ENCODE peak calls at places on chromosomes 16 and 17, in eight cellular contexts. A is upper lobe of right lung, D is progenitor cell of endocrine pancreas, U is BJ, L is psoas muscle, E is left lung, G is WTC11, O is PC-9. B is an unnamed sample.

GRCh38 chr16:74825941-74826340 is 51.3 kb upstream of the FA2H start:
- DNase-seq in O (no peak), D (no peak), U (no peak), G (no peak), A (no peak), E (no peak), L (no peak), B (no peak)

GRCh38 chr16:3637371-3637923 is 17.0 kb upstream of the DNASE1 start:
- DNase-seq in O (no peak), U (no peak), A (no peak), G (no peak), E (no peak), L (no peak), D (no peak), B (no peak)

GRCh38 chr17:36610472-36610871 is 9.1 kb downstream of the MRM1 start:
- DNase-seq in U (no peak), G (no peak), L (no peak), A (no peak), O (no peak), E (no peak), D (no peak), B (no peak)

GRCh38 chr16:82395212-82395611 is 225.2 kb upstream of the MPHOSPH6 start:
- DNase-seq in L (no peak), E (no peak), G (no peak), O (no peak), U (no peak), D (no peak), A (no peak), B (no peak)

GRCh38 chr16:88905563-88905962 is 39.1 kb upstream of the PABPN1L start:
- DNase-seq in G (peak; percentile 73), U (no peak), L (no peak), D (no peak), O (no peak), A (no peak), E (no peak), B (no peak)

GRCh38 chr17:19647697-19648474 is 665 bp upstream of the ALDH3A2 start:
- DNase-seq in O (peak; percentile 66), E (peak; percentile 78), U (no peak), L (peak; percentile 77), A (peak; percentile 86), G (peak; percentile 56), D (peak; percentile 20), B (peak; percentile 33)

GRCh38 chr16:50502616-50503000 is 45.6 kb upstream of the NKD1 start:
- DNase-seq in U (no peak), G (no peak), O (no peak), L (no peak), A (no peak), D (no peak), E (no peak), B (no peak)

GRCh38 chr16:79595261-79595660 is 5.3 kb downstream of the MAF start:
- DNase-seq in L (no peak), D (no peak), G (no peak), O (no peak), E (no peak), A (no peak), U (no peak), B (no peak)

GRCh38 chr16:21523411-21524067 is 75.8 kb upstream of the METTL9 start:
- DNase-seq in D (no peak), L (no peak), E (peak; percentile 31), G (no peak), O (peak; percentile 32), A (no peak), U (no peak), B (no peak)

GRCh38 chr17:8914554-8914953 is 47.1 kb upstream of the PIK3R6 start:
- DNase-seq in G (no peak), L (no peak), U (no peak), E (no peak), D (no peak), O (no peak), A (no peak), B (no peak)

GRCh38 chr16:73337371-73337770 is 289.4 kb upstream of the ZFHX3 start:
- DNase-seq in A (no peak), O (no peak), D (no peak), L (no peak), U (no peak), G (no peak), E (no peak), B (no peak)

GRCh38 chr17:27276653-27277156 is 17.2 kb upstream of the WSB1 start:
- DNase-seq in A (no peak), O (no peak), U (no peak), G (peak; percentile 79), D (no peak), L (no peak), E (no peak), B (no peak)

GRCh38 chr16:52548261-52549010 is 1.5 kb upstream of the TOX3 start:
- DNase-seq in A (no peak), L (no peak), D (no peak), G (peak; percentile 24), E (no peak), U (no peak), O (no peak), B (no peak)

GRCh38 chr17:82332669-82333278 is 792 bp downstream of the SECTM1 start:
- DNase-seq in A (peak; percentile 77), U (no peak), D (no peak), O (peak; percentile 44), G (no peak), E (peak; percentile 83), L (peak; percentile 49), B (peak; percentile 57)

GRCh38 chr17:29870836-29871430 is 59.1 kb downstream of the SSH2 start:
- DNase-seq in O (no peak), E (no peak), L (no peak), G (no peak), D (no peak), U (peak; percentile 14), A (no peak), B (no peak)

GRCh38 chr17:29866746-29867404 is 63.2 kb downstream of the SSH2 start:
- DNase-seq in A (no peak), E (no peak), O (no peak), G (no peak), D (no peak), U (no peak), L (no peak), B (no peak)

GRCh38 chr17:29862951-29863350 is 67.1 kb downstream of the SSH2 start:
- DNase-seq in E (no peak), A (no peak), O (no peak), G (no peak), U (no peak), L (no peak), D (no peak), B (no peak)

GRCh38 chr17:29862127-29862526 is 67.9 kb downstream of the SSH2 start:
- DNase-seq in A (no peak), E (no peak), D (no peak), O (no peak), G (no peak), U (no peak), L (no peak), B (no peak)

GRCh38 chr17:29867643-29868181 is 62.3 kb downstream of the SSH2 start:
- DNase-seq in L (no peak), O (no peak), U (no peak), D (no peak), E (no peak), G (no peak), A (no peak), B (no peak)
- TF ChIP-seq CTCF in L (peak; percentile 18), O (peak; percentile 46), U (peak; percentile 23), D (no peak), E (no peak), G (no peak), A (peak; percentile 21), B (no peak)

GRCh38 chr17:44218344-44219125 is 940 bp downstream of the UBTF start:
- DNase-seq in G (peak; percentile 72), E (peak; percentile 92), U (no peak), L (peak; percentile 90), O (peak; percentile 74), A (peak; percentile 95), D (peak; percentile 56), B (peak; percentile 96)

GRCh38 chr17:44217738-44218343 is 1.6 kb downstream of the UBTF start:
- DNase-seq in U (no peak), E (no peak), L (peak; percentile 40), G (no peak), D (no peak), A (no peak), O (no peak), B (no peak)

GRCh38 chr17:44219636-44220210 is at the start of gene UBTF:
- DNase-seq in E (peak; percentile 70), O (no peak), L (peak; percentile 71), G (peak; percentile 72), D (peak; percentile 65), U (no peak), A (peak; percentile 87), B (peak; percentile 83)

GRCh38 chr17:44220211-44221071 is 966 bp upstream of the UBTF start:
- DNase-seq in D (peak; percentile 39), U (no peak), L (peak; percentile 58), E (peak; percentile 53), O (no peak), A (peak; percentile 84), G (peak; percentile 52), B (peak; percentile 67)

DNA sequence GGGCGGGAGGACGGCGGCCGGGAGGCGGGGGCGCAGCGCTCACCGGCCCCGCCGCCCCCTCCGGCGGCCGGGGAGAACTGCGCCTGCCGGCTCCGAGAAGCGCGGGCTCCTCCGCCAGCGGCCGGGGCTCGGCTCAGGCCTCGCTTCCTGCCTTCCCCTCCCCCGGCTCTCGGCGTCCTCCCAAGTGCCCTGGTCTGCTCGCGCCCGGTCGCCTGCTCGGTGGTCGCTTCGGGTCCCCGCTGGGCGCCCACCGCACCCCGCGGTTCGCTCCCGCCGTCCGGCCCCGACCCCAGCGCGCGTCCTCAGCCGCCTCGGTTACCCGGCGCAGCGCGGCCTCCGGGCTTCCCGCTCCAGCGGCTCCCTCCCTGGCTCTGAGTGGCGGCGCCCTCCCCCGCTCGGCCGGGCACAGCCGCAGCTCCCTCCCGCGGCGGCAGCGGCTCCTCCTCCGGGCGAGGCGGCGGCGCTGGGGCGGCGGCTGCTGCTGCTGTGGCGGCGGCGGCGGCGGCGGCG is 294 bp downstream of the UBTF start:
- DNase-seq in L (peak; percentile 80), U (no peak), E (peak; percentile 66), G (peak; percentile 63), A (peak; percentile 88), O (no peak), D (peak; percentile 62), B (peak; percentile 90)
- TF ChIP-seq CTCF in L (peak; percentile 62), U (peak; percentile 17), E (no peak), G (peak; percentile 33), A (peak; percentile 44), O (no peak), D (peak; percentile 55), B (peak; percentile 77)

DNA sequence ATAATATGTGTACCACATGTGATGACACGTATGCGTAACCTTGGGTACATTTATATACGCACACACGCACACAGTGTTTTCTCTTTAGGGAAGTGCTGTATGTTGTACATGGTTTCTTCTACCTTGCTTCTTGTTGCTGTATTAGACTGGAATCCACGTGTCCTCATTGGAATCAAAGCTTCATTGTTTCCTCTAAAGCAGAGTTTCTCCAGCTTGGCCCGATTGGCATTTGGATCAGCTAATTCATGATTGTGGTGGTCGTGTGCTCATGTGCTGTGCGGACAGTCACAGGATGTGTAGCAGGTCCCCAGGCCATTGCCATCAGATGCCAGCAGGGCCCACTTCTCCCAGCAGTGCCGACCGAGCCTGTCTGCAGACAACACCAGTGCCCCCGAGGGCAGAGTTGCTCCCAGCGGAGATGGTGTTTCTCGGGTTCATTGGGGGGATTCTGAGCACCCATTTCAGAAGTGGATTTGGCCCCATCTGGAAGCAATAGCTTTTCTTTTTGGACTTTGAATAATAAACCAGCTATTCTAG is 148.4 kb downstream of the RPTOR start:
- DNase-seq in E (no peak), U (no peak), A (no peak), O (no peak), L (no peak), G (no peak), D (no peak), B (no peak)
- TF ChIP-seq CTCF in E (no peak), U (no peak), A (no peak), O (no peak), L (no peak), G (no peak), D (peak; percentile 33), B (no peak)

GRCh38 chr17:77742579-77742978 is 215.9 kb upstream of the TNRC6C start:
- DNase-seq in A (peak; percentile 4), O (no peak), E (peak; percentile 10), U (no peak), L (no peak), D (no peak), G (peak; percentile 5), B (no peak)
- TF ChIP-seq CTCF in A (no peak), O (no peak), E (no peak), U (no peak), L (no peak), D (no peak), G (no peak), B (no peak)